ENCODE peak calls at places on chromosomes 7 and 10, in five cellular contexts. J, G, O, B and U are unnamed samples.

GRCh38 chr7:131252976-131253375 is 74.7 kb upstream of the MKLN1 start:
- ATAC-seq in O (no peak), G (no peak), B (no peak), J (no peak), U (no peak)

GRCh38 chr7:8040768-8041369 is 72.3 kb downstream of the GLCCI1 start:
- ATAC-seq in G (peak), B (no peak), O (no peak), J (no peak), U (no peak)

GRCh38 chr10:94049911-94050310 is 56.2 kb downstream of the PLCE1 start:
- ATAC-seq in G (no peak), O (no peak), J (no peak), B (no peak), U (no peak)

GRCh38 chr10:103442031-103442461 is 10.1 kb downstream of the CALHM2 start:
- ATAC-seq in G (no peak), O (no peak), J (no peak), B (peak), U (no peak)

GRCh38 chr7:97770845-97771244 is 39.0 kb downstream of the TAC1 start:
- ATAC-seq in J (peak), B (no peak), G (no peak), O (no peak), U (no peak)

GRCh38 chr7:36084485-36085091 is 68.5 kb upstream of the EEPD1 start:
- ATAC-seq in O (peak), B (no peak), G (no peak), J (peak), U (peak)

GRCh38 chr10:74901867-74902439 is 75.6 kb downstream of the KAT6B start:
- ATAC-seq in O (no peak), G (no peak), J (peak), B (no peak), U (no peak)

GRCh38 chr7:17347426-17347825 is 49.0 kb downstream of the AHR start:
- ATAC-seq in O (peak), J (no peak), B (no peak), G (no peak), U (no peak)

GRCh38 chr7:14233026-14233897 is 243.8 kb upstream of the ETV1 start:
- ATAC-seq in B (no peak), O (no peak), J (no peak), G (no peak), U (no peak)

GRCh38 chr7:42691030-42691639 is 220.7 kb downstream of the C7orf25 start:
- ATAC-seq in G (peak), B (peak), O (peak), J (peak), U (peak)

GRCh38 chr10:95384011-95384704 is 93.4 kb upstream of the PDLIM1 start:
- ATAC-seq in B (no peak), J (no peak), O (no peak), G (peak), U (no peak)

GRCh38 chr10:123016228-123016627 is 7.4 kb downstream of the ACADSB start:
- ATAC-seq in J (no peak), B (no peak), G (no peak), O (no peak), U (no peak)

GRCh38 chr7:92043637-92044036 is 90.6 kb downstream of the CYP51A1 start:
- ATAC-seq in J (no peak), O (no peak), B (no peak), G (no peak), U (no peak)

GRCh38 chr10:86138551-86139065 is 228.0 kb downstream of the GRID1 start:
- ATAC-seq in G (no peak), B (no peak), O (no peak), J (no peak), U (no peak)

GRCh38 chr10:25907247-25907646 is 26.8 kb upstream of the MYO3A start:
- ATAC-seq in J (no peak), G (no peak), O (no peak), B (no peak), U (no peak)

GRCh38 chr7:74042746-74043522 is 15.0 kb downstream of the ELN start:
- ATAC-seq in G (no peak), J (no peak), B (no peak), O (no peak), U (no peak)

GRCh38 chr10:101111547-101111946 is 19.6 kb upstream of the TLX1 start:
- ATAC-seq in J (no peak), B (no peak), O (peak), G (no peak), U (no peak)

GRCh38 chr7:34657632-34658268 is at the start of gene NPSR1:
- ATAC-seq in B (no peak), J (no peak), O (no peak), G (no peak), U (no peak)

DNA sequence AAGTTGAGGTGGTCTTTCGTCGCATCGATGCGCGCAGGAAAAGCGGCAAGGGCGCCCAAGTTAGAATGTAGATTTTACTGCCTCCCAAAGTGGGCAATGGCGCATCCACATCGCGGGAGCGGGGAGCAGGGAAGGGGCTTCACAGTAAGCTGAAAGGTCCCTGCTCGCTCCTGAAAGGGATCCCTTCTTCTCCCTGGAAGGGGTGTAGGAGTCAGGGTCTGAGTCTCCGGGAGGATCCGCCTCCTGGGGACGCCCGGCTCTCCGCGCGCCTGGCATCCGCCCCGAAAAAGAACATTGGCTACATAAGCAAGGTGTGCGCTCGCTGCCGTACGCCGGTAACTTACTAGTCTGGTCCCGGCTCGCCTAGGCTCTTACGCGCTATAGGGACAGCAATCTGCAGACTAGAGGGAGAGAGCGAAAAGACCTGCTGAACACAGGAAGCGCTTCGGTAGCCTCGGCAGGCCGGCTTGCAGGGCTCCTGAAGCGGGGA is 802 bp downstream of the UNC5B start:
- ATAC-seq in G (no peak), B (peak), O (no peak), J (peak), U (no peak)
- TF ChIP-seq POLR2AphosphoS5 in G (no peak), B (no peak), O (no peak), J (no peak), U (no peak)

DNA sequence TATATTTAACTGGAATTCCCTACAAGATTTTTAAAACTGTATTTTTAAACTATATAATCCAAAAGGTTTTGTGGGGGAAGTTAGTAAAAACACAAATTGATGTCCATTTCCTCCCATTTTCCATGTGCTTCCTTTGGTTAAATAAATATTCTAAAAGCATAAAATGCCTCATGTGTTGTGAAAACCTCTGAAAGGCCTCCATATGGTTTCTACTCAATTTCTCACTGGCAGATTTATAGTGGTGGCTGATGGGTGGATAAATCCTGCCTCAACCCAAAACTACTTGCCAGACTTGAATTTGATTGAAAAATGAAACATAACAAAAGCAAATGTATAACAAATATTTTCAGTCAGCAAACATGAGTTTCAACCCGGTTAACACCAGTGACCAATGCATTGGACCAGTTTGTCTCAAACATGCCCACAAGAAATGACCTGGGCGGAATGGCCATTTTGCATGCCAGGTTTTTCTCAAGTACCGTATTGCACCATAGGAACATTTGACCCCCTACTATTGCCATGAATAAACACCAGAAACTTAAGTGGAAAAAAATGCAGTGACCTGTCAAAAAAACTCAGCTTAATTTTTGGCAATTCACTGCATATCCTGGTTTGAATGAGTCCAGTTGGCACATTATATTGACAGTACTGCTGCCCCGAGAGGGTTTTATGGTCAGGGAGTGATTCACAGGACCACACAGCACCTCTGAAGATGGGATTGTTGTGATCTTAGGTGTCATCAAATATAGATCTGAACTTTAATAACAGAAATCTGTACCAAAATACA is 454.6 kb upstream of the ANKRD30A start:
- ATAC-seq in B (no peak), G (no peak), J (no peak), O (no peak), U (no peak)
- H3K4me3 ChIP-seq in B (no peak), G (no peak), J (no peak), O (no peak), U (no peak)

DNA sequence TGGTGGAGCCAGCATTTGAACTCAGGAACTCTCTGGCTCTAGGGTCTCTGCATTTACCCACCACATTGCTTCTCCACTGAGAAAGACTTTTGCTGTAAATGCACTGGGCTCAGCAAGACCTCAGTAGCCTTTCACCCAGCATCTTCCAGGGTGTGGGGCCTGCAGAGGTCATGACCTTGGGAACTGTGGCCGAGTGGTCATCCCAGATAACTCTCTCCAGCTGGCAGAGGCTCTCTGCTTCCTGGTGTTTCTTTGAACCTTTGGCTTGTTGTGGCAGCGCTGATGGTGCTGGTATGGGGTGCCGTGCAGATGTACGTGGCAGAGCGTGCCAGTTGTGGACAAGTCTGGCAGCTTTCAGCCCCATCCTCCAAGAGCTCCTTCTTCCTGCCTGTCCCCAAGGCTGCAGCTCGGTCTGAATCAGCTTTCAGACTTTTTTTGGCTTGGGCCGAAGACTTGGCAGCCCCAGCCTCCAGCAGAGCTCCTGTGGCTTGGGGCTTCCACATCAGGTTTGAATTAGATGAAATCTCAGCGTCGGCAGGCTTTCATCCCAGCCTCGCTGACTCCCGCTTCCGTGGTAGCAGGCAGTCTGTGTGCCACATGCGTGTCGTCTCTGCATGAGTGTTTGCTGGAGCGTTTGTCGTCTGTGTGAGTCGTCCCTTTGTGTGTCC is 21.4 kb downstream of the ADAMTS14 start:
- ATAC-seq in B (peak), J (peak), G (no peak), O (no peak), U (peak)
- TF ChIP-seq EP300 in B (no peak), J (peak), G (no peak), O (no peak), U (no peak)

GRCh38 chr10:112375721-112376577 is 2.0 kb downstream of the ACSL5 start:
- ATAC-seq in O (peak), B (peak), G (peak), J (peak), U (peak)
- TF ChIP-seq POLR2AphosphoS5 in O (no peak), B (peak), G (peak), J (no peak), U (no peak)

DNA sequence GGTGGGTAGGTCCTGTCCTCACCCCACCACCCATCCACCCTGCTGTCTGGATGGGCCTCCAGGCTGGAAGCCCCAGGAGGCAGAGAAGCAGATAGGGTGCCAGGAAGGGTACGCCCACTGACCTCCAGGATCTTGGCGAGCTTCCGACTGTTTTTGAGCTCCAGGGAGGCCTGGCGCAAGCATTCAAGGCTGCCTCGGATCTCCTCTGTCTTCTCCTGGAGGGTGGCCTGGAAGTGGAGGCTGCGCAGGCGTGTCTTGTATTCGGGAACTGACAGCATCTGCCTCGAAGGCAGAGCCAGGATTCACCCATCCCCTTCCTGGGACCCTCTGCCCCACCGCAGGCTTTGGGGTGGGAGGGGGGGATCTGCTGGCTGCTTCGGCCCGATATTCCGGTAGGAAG is 48.4 kb downstream of the GRID2IP start:
- ATAC-seq in J (no peak), O (no peak), B (no peak), G (no peak), U (no peak)
- H3K4me3 ChIP-seq in J (no peak), O (no peak), B (peak), G (no peak), U (no peak)

GRCh38 chr7:26051021-26051420 is 101.0 kb upstream of the NFE2L3 start:
- ATAC-seq in J (no peak), G (no peak), O (no peak), B (no peak), U (no peak)

GRCh38 chr7:26046150-26046549 is 105.8 kb upstream of the NFE2L3 start:
- ATAC-seq in G (no peak), B (no peak), J (no peak), O (peak), U (no peak)

GRCh38 chr7:26046878-26047277 is 105.1 kb upstream of the NFE2L3 start:
- ATAC-seq in B (no peak), J (no peak), O (no peak), G (no peak), U (no peak)

GRCh38 chr7:26049081-26049480 is 102.9 kb upstream of the NFE2L3 start:
- ATAC-seq in O (no peak), J (no peak), G (no peak), B (no peak), U (no peak)

DNA sequence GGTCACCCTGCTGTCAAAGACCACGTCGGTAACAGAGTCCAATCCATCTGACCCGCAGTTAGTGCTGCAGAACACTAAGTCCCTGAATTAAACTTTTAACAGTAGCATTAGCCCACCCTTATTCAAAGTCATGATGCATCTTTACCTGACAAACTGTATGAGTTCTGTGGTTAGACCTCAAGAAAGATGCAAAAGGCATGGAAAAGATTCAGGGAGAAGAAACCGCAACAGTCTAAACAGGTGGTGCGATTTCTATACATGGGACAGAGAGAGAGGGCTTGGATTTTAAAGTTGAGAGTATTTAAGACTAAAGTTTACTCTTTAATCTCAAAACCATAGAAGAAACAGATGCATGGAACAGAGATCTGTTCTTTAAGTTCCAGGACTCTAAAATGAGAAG is 103.3 kb upstream of the NFE2L3 start:
- ATAC-seq in B (no peak), O (no peak), J (no peak), G (no peak), U (no peak)
- TF ChIP-seq EP300 in B (no peak), O (no peak), J (no peak), G (no peak), U (no peak)

GRCh38 chr7:29684787-29685650 is 121.3 kb upstream of the WIPF3 start:
- ATAC-seq in G (peak), J (peak), B (peak), O (peak), U (peak)
- TF ChIP-seq POLR2AphosphoS5 in G (no peak), J (no peak), B (no peak), O (peak), U (peak)

GRCh38 chr7:15916666-15917388 is 230.3 kb upstream of the MEOX2 start:
- ATAC-seq in G (peak), O (no peak), J (no peak), B (no peak), U (no peak)
- H3K4me3 ChIP-seq in G (no peak), O (no peak), J (no peak), B (no peak), U (no peak)

GRCh38 chr7:12647364-12648219 is 39.8 kb upstream of the ARL4A start:
- ATAC-seq in G (no peak), O (peak), J (peak), B (peak), U (no peak)
- TF ChIP-seq EP300 in G (no peak), O (no peak), J (peak), B (no peak), U (no peak)